ENCODE peak calls at places on chromosomes 16 and 17, in four cellular contexts. W is Right ventricle myocardium superior, M is heart right ventricle, D is AG09309. V is an unnamed sample.

GRCh38 chr16:982152-983043 is 828 bp downstream of the SOX8 start:
- DNase-seq in W (no peak), M (peak), D (no peak), V (no peak)

GRCh38 chr17:49993423-49994037 is 1.5 kb downstream of the DLX3 start:
- DNase-seq in W (no peak), M (no peak), D (no peak), V (peak)

GRCh38 chr17:6299275-6299674 is 135.6 kb downstream of the AIPL1 start:
- DNase-seq in W (no peak), M (no peak), D (no peak), V (no peak)

GRCh38 chr17:61757168-61757567 is 106.2 kb downstream of the BRIP1 start:
- DNase-seq in W (no peak), M (no peak), D (no peak), V (no peak)

GRCh38 chr16:71555230-71555891 is 21.5 kb downstream of the TAT start:
- DNase-seq in W (no peak), M (no peak), D (no peak), V (no peak)

GRCh38 chr17:30243568-30243967 is 8.1 kb upstream of the SLC6A4 start:
- DNase-seq in W (no peak), M (no peak), D (no peak), V (no peak)

GRCh38 chr17:21294321-21295035 is 10.0 kb downstream of the MAP2K3 start:
- DNase-seq in W (no peak), M (no peak), D (no peak), V (no peak)

GRCh38 chr17:78875738-78876597 is 27.0 kb downstream of the CEP295NL start:
- DNase-seq in W (no peak), M (no peak), D (no peak), V (no peak)

GRCh38 chr16:53913082-53913870 is 209.3 kb downstream of the FTO start:
- DNase-seq in W (no peak), M (no peak), D (peak), V (no peak)

GRCh38 chr17:357634-358033 is 5.0 kb upstream of the RPH3AL start:
- DNase-seq in W (no peak), M (no peak), D (no peak), V (no peak)

GRCh38 chr17:2777242-2777867 is 18.9 kb upstream of the RAP1GAP2 start:
- DNase-seq in W (no peak), M (no peak), D (no peak), V (no peak)

GRCh38 chr16:83933885-83934683 is 19.0 kb upstream of the OSGIN1 start:
- DNase-seq in W (no peak), M (no peak), D (no peak), V (no peak)

GRCh38 chr17:35560703-35561102 is at the start of gene SLFN14:
- DNase-seq in W (no peak), M (no peak), D (no peak), V (no peak)

GRCh38 chr16:280552-280951 is at the start of gene ARHGDIG:
- DNase-seq in W (no peak), M (no peak), D (no peak), V (no peak)

GRCh38 chr16:84970447-84971127 is 40.7 kb downstream of the ZDHHC7 start:
- DNase-seq in W (peak), M (peak), D (no peak), V (peak)

GRCh38 chr16:89316701-89317100 is 99.2 kb downstream of the ZNF778 start:
- DNase-seq in W (peak), M (peak), D (no peak), V (no peak)

GRCh38 chr17:69743091-69743490 is 328.6 kb downstream of the MAP2K6 start:
- DNase-seq in W (no peak), M (no peak), D (no peak), V (no peak)

GRCh38 chr17:21302711-21303425 is 18.4 kb downstream of the MAP2K3 start:
- DNase-seq in W (peak), M (no peak), D (no peak), V (no peak)

GRCh38 chr17:37568350-37569053 is 40.7 kb downstream of the SYNRG start:
- DNase-seq in W (no peak), M (no peak), D (no peak), V (no peak)

GRCh38 chr17:55334285-55334684 is 69.5 kb downstream of the HLF start:
- DNase-seq in W (no peak), M (no peak), D (no peak), V (peak)